ENCODE peak calls at places on chromosome 7, in ten cellular contexts. G is naive thymus-derived CD8-positive, alpha-beta T cell; Q is globus pallidus; J is EL; I is Peyer's patch; O is Daoy; V is heart left ventricle; Y is activated T-helper 9 cell treated with anti-CD3 and anti-CD28 coated beads, Interleukin-2, amount 50 U/mL, for 16 hours; S is caudate nucleus; X is NCI-H345. C is an unnamed sample.

GRCh38 chr7:134126937-134127848 is at the start of gene LRGUK:
- DNase-seq in G (peak), Q (peak), J (peak), I (peak), O (peak), V (peak), Y (peak), S (peak), X (peak), C (peak)

GRCh38 chr7:116776610-116777289 is 85.6 kb upstream of the CAPZA2 start:
- DNase-seq in G (no peak), Q (no peak), J (peak), I (no peak), O (peak), V (no peak), Y (no peak), S (no peak), X (no peak), C (no peak)

GRCh38 chr7:23783115-23783514 is 73.1 kb downstream of the STK31 start:
- DNase-seq in G (no peak), Q (no peak), J (no peak), I (no peak), O (no peak), V (no peak), Y (no peak), S (no peak), X (no peak), C (no peak)

GRCh38 chr7:130560972-130561371 is 69.1 kb downstream of the MEST start:
- DNase-seq in G (no peak), Q (no peak), J (peak), I (no peak), O (peak), V (no peak), Y (no peak), S (no peak), X (no peak), C (no peak)

GRCh38 chr7:71488308-71488707 is 356.4 kb downstream of the GALNT17 start:
- DNase-seq in G (no peak), Q (no peak), J (no peak), I (no peak), O (no peak), V (no peak), Y (no peak), S (no peak), X (no peak), C (no peak)

GRCh38 chr7:566100-566499 is 46.5 kb upstream of the PDGFA start:
- DNase-seq in G (no peak), Q (no peak), J (no peak), I (no peak), O (no peak), V (no peak), Y (no peak), S (no peak), X (no peak), C (no peak)

GRCh38 chr7:20350518-20350951 is 19.8 kb downstream of the ITGB8 start:
- DNase-seq in G (no peak), Q (peak), J (no peak), I (no peak), O (peak), V (no peak), Y (no peak), S (peak), X (no peak), C (peak)

GRCh38 chr7:129775695-129776396 is 164.3 kb downstream of the NRF1 start:
- DNase-seq in G (no peak), Q (no peak), J (no peak), I (no peak), O (no peak), V (no peak), Y (no peak), S (no peak), X (no peak), C (no peak)

C was measured in left cardiac atrium.